ENCODE peak calls at places on chromosome 19, in six cellular contexts. One of them, this sample, is unnamed.

GRCh38 chr19:33639034-33639681 is 17.4 kb downstream of the CHST8 start:
- DNase-seq in PC-9: no peak
- DNase-seq in ELR: no peak
- DNase-seq in SW480: no peak
- DNase-seq in endothelial cell: no peak
- DNase-seq in esophagus muscularis mucosa: no peak
- DNase-seq in this sample: no peak

GRCh38 chr19:45115809-45116615 is 23.0 kb downstream of the PPP1R37 start:
- DNase-seq in PC-9: no peak
- DNase-seq in ELR: no peak
- DNase-seq in SW480: no peak
- DNase-seq in endothelial cell: no peak
- DNase-seq in esophagus muscularis mucosa: no peak
- DNase-seq in this sample: no peak

GRCh38 chr19:1189419-1189818 is 15.4 kb upstream of the SBNO2 start:
- DNase-seq in PC-9: peak
- DNase-seq in ELR: peak
- DNase-seq in SW480: peak
- DNase-seq in endothelial cell: no peak
- DNase-seq in esophagus muscularis mucosa: no peak
- DNase-seq in this sample: no peak

GRCh38 chr19:5111051-5111450 is 142.1 kb downstream of the KDM4B start:
- DNase-seq in PC-9: no peak
- DNase-seq in ELR: no peak
- DNase-seq in SW480: no peak
- DNase-seq in endothelial cell: no peak
- DNase-seq in esophagus muscularis mucosa: no peak
- DNase-seq in this sample: no peak

GRCh38 chr19:48283908-48284307 is 14.0 kb downstream of the ZNF114 start:
- DNase-seq in PC-9: no peak
- DNase-seq in ELR: peak
- DNase-seq in SW480: no peak
- DNase-seq in endothelial cell: no peak
- DNase-seq in esophagus muscularis mucosa: no peak
- DNase-seq in this sample: no peak

GRCh38 chr19:48629599-48630288 is 7.4 kb downstream of the DBP start:
- DNase-seq in PC-9: no peak
- DNase-seq in ELR: no peak
- DNase-seq in SW480: peak
- DNase-seq in endothelial cell: peak
- DNase-seq in esophagus muscularis mucosa: no peak
- DNase-seq in this sample: peak

GRCh38 chr19:30968841-30969399 is 380.3 kb downstream of the TSHZ3 start:
- DNase-seq in PC-9: no peak
- DNase-seq in ELR: no peak
- DNase-seq in SW480: no peak
- DNase-seq in endothelial cell: no peak
- DNase-seq in esophagus muscularis mucosa: no peak
- DNase-seq in this sample: no peak

GRCh38 chr19:741506-742131 is 9.3 kb upstream of the MISP start:
- DNase-seq in PC-9: no peak
- DNase-seq in ELR: peak
- DNase-seq in SW480: peak
- DNase-seq in endothelial cell: peak
- DNase-seq in esophagus muscularis mucosa: no peak
- DNase-seq in this sample: no peak

GRCh38 chr19:38836438-38837303 is 5.1 kb upstream of the ECH1 start:
- DNase-seq in PC-9: peak
- DNase-seq in ELR: no peak
- DNase-seq in SW480: no peak
- DNase-seq in endothelial cell: no peak
- DNase-seq in esophagus muscularis mucosa: no peak
- DNase-seq in this sample: no peak

GRCh38 chr19:23273022-23273593 is 22.9 kb upstream of the ZNF724 start:
- DNase-seq in PC-9: no peak
- DNase-seq in ELR: no peak
- DNase-seq in SW480: no peak
- DNase-seq in endothelial cell: no peak
- DNase-seq in esophagus muscularis mucosa: no peak
- DNase-seq in this sample: no peak

GRCh38 chr19:13526552-13526951 is 20.3 kb upstream of the CACNA1A start:
- DNase-seq in PC-9: no peak
- DNase-seq in ELR: peak
- DNase-seq in SW480: peak
- DNase-seq in endothelial cell: no peak
- DNase-seq in esophagus muscularis mucosa: no peak
- DNase-seq in this sample: no peak

GRCh38 chr19:34041922-34042521 is 130.3 kb upstream of the LSM14A start:
- DNase-seq in PC-9: peak
- DNase-seq in ELR: peak
- DNase-seq in SW480: peak
- DNase-seq in endothelial cell: peak
- DNase-seq in esophagus muscularis mucosa: no peak
- DNase-seq in this sample: peak

GRCh38 chr19:29326351-29326750 is 113.4 kb upstream of the UQCRFS1 start:
- DNase-seq in PC-9: no peak
- DNase-seq in ELR: no peak
- DNase-seq in SW480: no peak
- DNase-seq in endothelial cell: no peak
- DNase-seq in esophagus muscularis mucosa: peak
- DNase-seq in this sample: no peak

GRCh38 chr19:1016647-1017114 is 4.2 kb downstream of the TMEM259 start:
- DNase-seq in PC-9: no peak
- DNase-seq in ELR: peak
- DNase-seq in SW480: no peak
- DNase-seq in endothelial cell: no peak
- DNase-seq in esophagus muscularis mucosa: no peak
- DNase-seq in this sample: no peak

GRCh38 chr19:32662186-32662585 is 12.8 kb downstream of the ANKRD27 start:
- DNase-seq in PC-9: no peak
- DNase-seq in ELR: peak
- DNase-seq in SW480: no peak
- DNase-seq in endothelial cell: no peak
- DNase-seq in esophagus muscularis mucosa: no peak
- DNase-seq in this sample: no peak

GRCh38 chr19:17294051-17294891 is 9.0 kb downstream of the ABHD8 start:
- DNase-seq in PC-9: no peak
- DNase-seq in ELR: peak
- DNase-seq in SW480: peak
- DNase-seq in endothelial cell: peak
- DNase-seq in esophagus muscularis mucosa: peak
- DNase-seq in this sample: no peak

GRCh38 chr19:18346091-18346490 is 5.7 kb downstream of the PGPEP1 start:
- DNase-seq in PC-9: no peak
- DNase-seq in ELR: no peak
- DNase-seq in SW480: peak
- DNase-seq in endothelial cell: no peak
- DNase-seq in esophagus muscularis mucosa: no peak
- DNase-seq in this sample: peak

GRCh38 chr19:39498262-39499081 is at the start of gene DLL3:
- DNase-seq in PC-9: no peak
- DNase-seq in ELR: peak
- DNase-seq in SW480: peak
- DNase-seq in endothelial cell: peak
- DNase-seq in esophagus muscularis mucosa: no peak
- DNase-seq in this sample: no peak

GRCh38 chr19:3284759-3285646 is 60.5 kb downstream of the CELF5 start:
- DNase-seq in PC-9: peak
- DNase-seq in ELR: peak
- DNase-seq in SW480: peak
- DNase-seq in endothelial cell: peak
- DNase-seq in esophagus muscularis mucosa: no peak
- DNase-seq in this sample: peak

GRCh38 chr19:3073159-3073563 is 10.9 kb upstream of the TLE5 start:
- DNase-seq in PC-9: no peak
- DNase-seq in ELR: peak
- DNase-seq in SW480: peak
- DNase-seq in endothelial cell: no peak
- DNase-seq in esophagus muscularis mucosa: no peak
- DNase-seq in this sample: no peak

GRCh38 chr19:8149261-8150094 is at the start of gene FBN3:
- DNase-seq in PC-9: no peak
- DNase-seq in ELR: no peak
- DNase-seq in SW480: no peak
- DNase-seq in endothelial cell: peak
- DNase-seq in esophagus muscularis mucosa: no peak
- DNase-seq in this sample: no peak

GRCh38 chr19:55253264-55253663 is 5.6 kb downstream of the PPP6R1 start:
- DNase-seq in PC-9: no peak
- DNase-seq in ELR: no peak
- DNase-seq in SW480: no peak
- DNase-seq in endothelial cell: no peak
- DNase-seq in esophagus muscularis mucosa: no peak
- DNase-seq in this sample: no peak

This sample was measured in stomach.